ENCODE peak calls at places on chromosomes 5 and 9, in four cellular contexts. S is CD8-positive, alpha-beta T cell; I is MM.1S; O is upper lobe of right lung. N is an unnamed sample.
A peak's percentile ranks its signal among the peaks of the same experiment; 100 is the strongest.

GRCh38 chr5:172008689-172009141 is 2.3 kb upstream of the FBXW11 start:
- DNase-seq in S (no peak), O (no peak), I (no peak), N (no peak)

GRCh38 chr5:157108961-157109360 is at the start of gene HAVCR2:
- DNase-seq in O (peak; percentile 72), I (peak; percentile 64), S (peak; percentile 37), N (no peak)

GRCh38 chr9:37994639-37995347 is 74.2 kb downstream of the SHB start:
- DNase-seq in S (no peak), I (no peak), O (peak; percentile 91), N (peak; percentile 89)

GRCh38 chr9:12846035-12846434 is 71.2 kb downstream of the LURAP1L start:
- DNase-seq in O (no peak), S (no peak), I (no peak), N (no peak)

GRCh38 chr5:14258840-14259239 is 115.7 kb downstream of the TRIO start:
- DNase-seq in O (no peak), I (no peak), S (no peak), N (no peak)

GRCh38 chr5:130198927-130199326 is 294.7 kb downstream of the CHSY3 start:
- DNase-seq in O (no peak), I (peak; percentile 40), S (no peak), N (no peak)

GRCh38 chr9:114080195-114080772 is 2.2 kb upstream of the AMBP start:
- DNase-seq in O (no peak), S (no peak), I (no peak), N (no peak)

GRCh38 chr5:16515532-16515931 is 49.9 kb upstream of the ZNF622 start:
- DNase-seq in I (no peak), O (no peak), S (no peak), N (no peak)

GRCh38 chr9:93965830-93966577 is 10.8 kb upstream of the BARX1 start:
- DNase-seq in I (no peak), O (no peak), S (no peak), N (no peak)

GRCh38 chr9:132141364-132141947 is 20.4 kb upstream of the NTNG2 start:
- DNase-seq in S (no peak), O (no peak), I (no peak), N (no peak)

GRCh38 chr9:99360026-99360425 is 137.9 kb downstream of the SEC61B start:
- DNase-seq in S (no peak), O (no peak), I (no peak), N (no peak)
- H3K4me1 ChIP-seq in S (no peaks in the 10 kb centered on the region), O (peaks cover 10% of the 10 kb centered on the region), I (no peaks in the 10 kb centered on the region), N (no peaks in the 10 kb centered on the region)

GRCh38 chr5:68161156-68161555 is 54.4 kb upstream of the PIK3R1 start:
- DNase-seq in I (no peak), S (no peak), O (no peak), N (no peak)
- TF ChIP-seq CTCF in I (no peak), S (no peak), O (no peak), N (no peak)

DNA sequence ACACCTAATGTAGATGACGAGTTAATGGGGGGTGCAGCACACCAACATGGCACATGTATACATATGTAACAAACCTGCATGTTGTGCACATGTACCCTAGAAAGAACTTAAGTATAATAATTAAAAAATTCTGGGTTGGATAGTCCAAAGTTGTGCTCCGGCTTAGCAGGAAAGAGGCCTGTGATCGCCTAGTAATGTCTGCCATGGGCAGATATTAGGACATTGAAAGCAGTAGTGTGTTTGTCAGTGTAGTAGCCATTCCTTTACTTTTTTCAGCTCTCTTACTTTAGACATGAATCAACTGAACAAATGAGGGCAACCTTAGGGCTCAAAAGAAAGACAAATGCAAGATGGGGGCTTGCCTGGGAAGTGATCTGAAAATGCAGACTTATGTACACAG is 58.9 kb downstream of the PPARGC1B start:
- DNase-seq in O (no peak), I (no peak), S (no peak), N (no peak)
- H3K4me1 ChIP-seq in O (no peaks in the 10 kb centered on the region), I (no peaks in the 10 kb centered on the region), S (no peaks in the 10 kb centered on the region), N (no peaks in the 10 kb centered on the region)

GRCh38 chr5:67844937-67845336 is 370.6 kb upstream of the PIK3R1 start:
- DNase-seq in O (no peak), I (no peak), S (no peak), N (no peak)

GRCh38 chr5:67842806-67843205 is 372.8 kb upstream of the PIK3R1 start:
- DNase-seq in I (no peak), O (no peak), S (no peak), N (no peak)
- TF ChIP-seq CTCF in I (no peak), O (no peak), S (no peak), N (no peak)

DNA sequence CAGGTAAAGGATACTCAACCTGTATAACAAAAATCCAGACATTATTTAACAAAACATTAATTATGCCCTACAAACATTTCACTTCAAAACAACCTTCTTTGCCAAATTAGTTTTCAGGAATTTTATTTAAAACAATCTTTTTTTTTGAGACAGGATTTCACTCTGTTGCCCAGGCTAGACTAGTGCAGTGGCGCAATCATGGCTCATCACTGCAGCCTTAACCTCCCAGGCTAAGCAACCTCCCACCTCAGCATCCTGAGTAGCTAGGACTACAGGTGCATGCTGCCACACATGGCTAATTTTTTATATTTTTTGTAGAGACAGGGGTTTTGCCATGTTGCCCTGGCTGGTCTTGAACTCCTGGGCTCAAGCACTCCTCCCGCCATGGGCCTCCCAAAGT is 3.9 kb downstream of the FNIP1 start:
- DNase-seq in I (no peak), O (no peak), S (no peak), N (no peak)
- H3K4me1 ChIP-seq in I (peaks cover 17% of the 10 kb centered on the region), O (peaks cover 28% of the 10 kb centered on the region), S (peaks cover 30% of the 10 kb centered on the region), N (no peaks in the 10 kb centered on the region)

GRCh38 chr5:141853895-141854626 is 24.1 kb downstream of the PCDH1 start:
- DNase-seq in S (no peak), I (no peak), O (no peak), N (no peak)
- TF ChIP-seq CTCF in S (no peak), I (no peak), O (no peak), N (no peak)

GRCh38 chr5:142183561-142183960 is 75.0 kb downstream of the NDFIP1 start:
- DNase-seq in I (no peak), O (peak; percentile 7), S (no peak), N (no peak)
- H3K4me1 ChIP-seq in I (no peaks in the 10 kb centered on the region), O (no peaks in the 10 kb centered on the region), S (no peaks in the 10 kb centered on the region), N (no peaks in the 10 kb centered on the region)

GRCh38 chr5:38022621-38023020 is 182.8 kb upstream of the GDNF start:
- DNase-seq in S (no peak), O (no peak), I (no peak), N (no peak)

GRCh38 chr5:38029431-38030065 is 189.7 kb upstream of the GDNF start:
- DNase-seq in I (no peak), O (no peak), S (no peak), N (no peak)

GRCh38 chr5:38023353-38023752 is 183.5 kb upstream of the GDNF start:
- DNase-seq in S (no peak), O (no peak), I (no peak), N (no peak)

GRCh38 chr5:38018011-38018410 is 178.2 kb upstream of the GDNF start:
- DNase-seq in I (no peak), S (no peak), O (no peak), N (no peak)

DNA sequence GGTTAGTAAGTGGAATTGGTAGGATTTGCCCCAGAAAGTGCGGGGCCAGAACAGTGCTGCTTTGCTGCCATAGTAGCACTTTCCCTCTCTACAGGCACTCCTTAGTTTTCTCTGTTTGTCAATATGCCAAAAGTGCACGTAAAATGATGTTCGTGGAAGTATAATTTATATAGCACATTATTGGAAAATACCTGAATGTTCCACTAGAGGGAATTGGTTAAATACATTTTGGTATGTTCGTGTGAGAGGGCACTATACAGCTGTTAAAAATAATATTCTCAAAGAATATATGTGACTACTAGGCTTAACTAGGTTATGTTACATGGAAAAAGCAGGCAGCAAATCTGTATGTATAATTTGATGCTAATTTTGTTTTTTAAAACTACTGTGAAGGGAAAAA is 184.0 kb upstream of the GDNF start:
- DNase-seq in O (no peak), I (no peak), S (no peak), N (no peak)
- TF ChIP-seq CTCF in O (peak; percentile 25), I (peak; percentile 21), S (no peak), N (peak; percentile 44)

GRCh38 chr9:104087894-104088293 is 6.2 kb upstream of the SMC2 start:
- DNase-seq in I (no peak), O (no peak), S (no peak), N (no peak)
- H3K4me1 ChIP-seq in I (peaks cover 3% of the 10 kb centered on the region), O (peaks cover 15% of the 10 kb centered on the region), S (peaks cover 10% of the 10 kb centered on the region), N (peaks cover 11% of the 10 kb centered on the region)

GRCh38 chr5:923473-923873 is 30.8 kb downstream of the TRIP13 start:
- DNase-seq in S (peak; percentile 61), I (peak; percentile 88), O (peak; percentile 89), N (peak; percentile 77)

GRCh38 chr5:926416-927171 is 33.9 kb downstream of the TRIP13 start:
- DNase-seq in O (no peak), S (no peak), I (no peak), N (no peak)

GRCh38 chr5:930853-931252 is 38.2 kb downstream of the TRIP13 start:
- DNase-seq in O (no peak), I (no peak), S (no peak), N (no peak)

GRCh38 chr5:929596-929995 is 36.9 kb downstream of the TRIP13 start:
- DNase-seq in O (no peak), S (no peak), I (no peak), N (no peak)

DNA sequence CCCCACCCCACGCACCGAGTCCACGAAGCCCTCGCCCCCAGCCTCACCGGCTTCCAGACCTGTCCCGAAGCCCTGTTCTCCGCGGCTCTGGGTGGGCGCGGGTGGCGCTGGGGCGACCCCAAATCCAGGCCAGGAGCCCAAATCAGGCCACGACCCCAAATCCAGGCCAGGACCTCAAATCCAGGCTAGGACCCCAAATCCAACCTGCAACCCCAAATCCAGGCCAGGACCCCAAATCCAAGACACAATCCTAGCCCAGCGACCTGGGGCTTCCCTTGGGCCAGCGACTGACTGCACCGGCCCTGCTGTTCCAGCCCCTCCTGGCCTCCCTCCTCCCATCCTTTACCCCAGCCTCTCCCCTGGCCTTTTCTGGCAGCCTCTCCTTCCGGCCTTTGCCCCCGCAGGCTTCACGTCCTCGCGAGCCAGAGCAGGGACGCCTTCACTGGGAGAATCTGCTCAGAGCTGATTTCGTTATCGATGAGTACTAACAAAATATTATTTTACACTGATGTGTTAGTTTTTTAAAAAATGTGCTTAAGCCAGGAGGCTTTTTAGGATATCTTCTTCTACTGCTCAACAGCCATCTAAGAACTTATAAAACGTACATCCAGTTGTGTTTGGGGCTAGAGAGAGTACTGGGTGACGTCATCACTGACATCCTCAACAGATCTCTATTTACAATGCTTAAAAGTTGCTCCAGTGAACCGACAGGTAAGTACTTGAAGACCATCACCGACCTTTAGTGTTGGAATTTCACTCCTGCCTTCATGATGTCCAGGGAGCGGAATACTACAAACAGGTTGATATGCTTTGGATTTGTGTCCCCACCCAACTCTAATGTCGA is 34.7 kb downstream of the TRIP13 start:
- DNase-seq in I (no peak), O (no peak), S (no peak), N (no peak)
- TF ChIP-seq CTCF in I (no peak), O (no peak), S (no peak), N (no peak)